ENCODE peak calls at places on chromosomes 6 and 20, in seven cellular contexts. One of them, this sample, is unnamed.

GRCh38 chr20:58784321-58785074 is 66.2 kb downstream of the GNAS-AS1 start:
- DNase-seq in pancreas: no peak
- DNase-seq in GM23338: no peak
- DNase-seq in astrocyte of the cerebellum: no peak
- DNase-seq in foreskin fibroblast: no peak
- DNase-seq in HFF-Myc: no peak
- DNase-seq in BJ: no peak
- DNase-seq in this sample: no peak

GRCh38 chr6:57158658-57159057 is 13.5 kb upstream of the BAG2 start:
- DNase-seq in pancreas: no peak
- DNase-seq in GM23338: no peak
- DNase-seq in astrocyte of the cerebellum: no peak
- DNase-seq in foreskin fibroblast: peak
- DNase-seq in HFF-Myc: no peak
- DNase-seq in BJ: no peak
- DNase-seq in this sample: peak

GRCh38 chr6:144619983-144620382 is 334.8 kb downstream of the UTRN start:
- DNase-seq in pancreas: no peak
- DNase-seq in GM23338: no peak
- DNase-seq in astrocyte of the cerebellum: no peak
- DNase-seq in foreskin fibroblast: no peak
- DNase-seq in HFF-Myc: no peak
- DNase-seq in BJ: peak
- DNase-seq in this sample: no peak

GRCh38 chr6:11188161-11188915 is 44.1 kb downstream of the NEDD9 start:
- DNase-seq in pancreas: no peak
- DNase-seq in GM23338: no peak
- DNase-seq in astrocyte of the cerebellum: no peak
- DNase-seq in foreskin fibroblast: no peak
- DNase-seq in HFF-Myc: no peak
- DNase-seq in BJ: no peak
- DNase-seq in this sample: peak

GRCh38 chr6:142322504-142323198 is 20.8 kb downstream of the ADGRG6 start:
- DNase-seq in pancreas: no peak
- DNase-seq in GM23338: no peak
- DNase-seq in astrocyte of the cerebellum: no peak
- DNase-seq in foreskin fibroblast: no peak
- DNase-seq in HFF-Myc: no peak
- DNase-seq in BJ: no peak
- DNase-seq in this sample: no peak

GRCh38 chr20:18986146-18986830 is 172.7 kb downstream of the SCP2D1 start:
- DNase-seq in pancreas: no peak
- DNase-seq in GM23338: no peak
- DNase-seq in astrocyte of the cerebellum: no peak
- DNase-seq in foreskin fibroblast: no peak
- DNase-seq in HFF-Myc: no peak
- DNase-seq in BJ: no peak
- DNase-seq in this sample: no peak

GRCh38 chr20:2022163-2022562 is 28.3 kb upstream of the PDYN start:
- DNase-seq in pancreas: no peak
- DNase-seq in GM23338: no peak
- DNase-seq in astrocyte of the cerebellum: no peak
- DNase-seq in foreskin fibroblast: no peak
- DNase-seq in HFF-Myc: no peak
- DNase-seq in BJ: no peak
- DNase-seq in this sample: no peak

GRCh38 chr6:48834706-48835105 is 628.3 kb downstream of the MMUT start:
- DNase-seq in pancreas: no peak
- DNase-seq in GM23338: no peak
- DNase-seq in astrocyte of the cerebellum: no peak
- DNase-seq in foreskin fibroblast: no peak
- DNase-seq in HFF-Myc: no peak
- DNase-seq in BJ: no peak
- DNase-seq in this sample: peak

GRCh38 chr20:63330084-63330760 is 30.9 kb downstream of the CHRNA4 start:
- DNase-seq in pancreas: peak
- DNase-seq in GM23338: no peak
- DNase-seq in astrocyte of the cerebellum: no peak
- DNase-seq in foreskin fibroblast: no peak
- DNase-seq in HFF-Myc: no peak
- DNase-seq in BJ: no peak
- DNase-seq in this sample: no peak

GRCh38 chr20:34871966-34872603 is 571 bp downstream of the GGT7 start:
- DNase-seq in pancreas: no peak
- DNase-seq in GM23338: peak
- DNase-seq in astrocyte of the cerebellum: no peak
- DNase-seq in foreskin fibroblast: no peak
- DNase-seq in HFF-Myc: no peak
- DNase-seq in BJ: no peak
- DNase-seq in this sample: no peak

GRCh38 chr6:149181304-149181703 is 136.2 kb upstream of the TAB2 start:
- DNase-seq in pancreas: no peak
- DNase-seq in GM23338: no peak
- DNase-seq in astrocyte of the cerebellum: no peak
- DNase-seq in foreskin fibroblast: no peak
- DNase-seq in HFF-Myc: no peak
- DNase-seq in BJ: no peak
- DNase-seq in this sample: no peak

GRCh38 chr6:28490191-28490890 is 25.3 kb downstream of the GPX6 start:
- DNase-seq in pancreas: no peak
- DNase-seq in GM23338: peak
- DNase-seq in astrocyte of the cerebellum: no peak
- DNase-seq in foreskin fibroblast: no peak
- DNase-seq in HFF-Myc: no peak
- DNase-seq in BJ: no peak
- DNase-seq in this sample: no peak

GRCh38 chr20:32467506-32468312 is 109.6 kb downstream of the ASXL1 start:
- DNase-seq in pancreas: peak
- DNase-seq in GM23338: no peak
- DNase-seq in astrocyte of the cerebellum: no peak
- DNase-seq in foreskin fibroblast: no peak
- DNase-seq in HFF-Myc: no peak
- DNase-seq in BJ: no peak
- DNase-seq in this sample: no peak

GRCh38 chr6:170394980-170395379 is 88.4 kb downstream of the FAM120B start:
- DNase-seq in pancreas: no peak
- DNase-seq in GM23338: no peak
- DNase-seq in astrocyte of the cerebellum: no peak
- DNase-seq in foreskin fibroblast: no peak
- DNase-seq in HFF-Myc: no peak
- DNase-seq in BJ: no peak
- DNase-seq in this sample: no peak

GRCh38 chr6:32047084-32047478 is 8.9 kb downstream of the CYP21A2 start:
- DNase-seq in pancreas: no peak
- DNase-seq in GM23338: no peak
- DNase-seq in astrocyte of the cerebellum: no peak
- DNase-seq in foreskin fibroblast: peak
- DNase-seq in HFF-Myc: no peak
- DNase-seq in BJ: no peak
- DNase-seq in this sample: peak

GRCh38 chr6:32045811-32046449 is 7.7 kb downstream of the CYP21A2 start:
- DNase-seq in pancreas: no peak
- DNase-seq in GM23338: no peak
- DNase-seq in astrocyte of the cerebellum: no peak
- DNase-seq in foreskin fibroblast: no peak
- DNase-seq in HFF-Myc: no peak
- DNase-seq in BJ: no peak
- DNase-seq in this sample: no peak

GRCh38 chr6:32047539-32047854 is 9.3 kb downstream of the CYP21A2 start:
- DNase-seq in pancreas: no peak
- DNase-seq in GM23338: no peak
- DNase-seq in astrocyte of the cerebellum: no peak
- DNase-seq in foreskin fibroblast: no peak
- DNase-seq in HFF-Myc: no peak
- DNase-seq in BJ: no peak
- DNase-seq in this sample: no peak

GRCh38 chr6:32046450-32047083 is 8.4 kb downstream of the CYP21A2 start:
- DNase-seq in pancreas: no peak
- DNase-seq in GM23338: peak
- DNase-seq in astrocyte of the cerebellum: no peak
- DNase-seq in foreskin fibroblast: no peak
- DNase-seq in HFF-Myc: no peak
- DNase-seq in BJ: no peak
- DNase-seq in this sample: peak

GRCh38 chr6:32047855-32048766 is 9.9 kb downstream of the CYP21A2 start:
- DNase-seq in pancreas: peak
- DNase-seq in GM23338: peak
- DNase-seq in astrocyte of the cerebellum: no peak
- DNase-seq in foreskin fibroblast: peak
- DNase-seq in HFF-Myc: no peak
- DNase-seq in BJ: no peak
- DNase-seq in this sample: peak
- H3K4me3 ChIP-seq in pancreas: no peak
- H3K4me3 ChIP-seq in GM23338: no peak
- H3K4me3 ChIP-seq in astrocyte of the cerebellum: no peak
- H3K4me3 ChIP-seq in foreskin fibroblast: no peak
- H3K4me3 ChIP-seq in HFF-Myc: no peak
- H3K4me3 ChIP-seq in BJ: no peak
- H3K4me3 ChIP-seq in this sample: no peak

GRCh38 chr6:6105472-6106036 is 98.8 kb upstream of the NRN1 start:
- DNase-seq in pancreas: no peak
- DNase-seq in GM23338: peak
- DNase-seq in astrocyte of the cerebellum: no peak
- DNase-seq in foreskin fibroblast: no peak
- DNase-seq in HFF-Myc: no peak
- DNase-seq in BJ: no peak
- DNase-seq in this sample: no peak
- TF ChIP-seq CTCF in pancreas: no peak
- TF ChIP-seq CTCF in GM23338: peak
- TF ChIP-seq CTCF in astrocyte of the cerebellum: no peak
- TF ChIP-seq CTCF in foreskin fibroblast: no peak
- TF ChIP-seq CTCF in HFF-Myc: no peak
- TF ChIP-seq CTCF in BJ: no peak
- TF ChIP-seq CTCF in this sample: peak

GRCh38 chr6:32976334-32977069 is 8.1 kb downstream of the BRD2 start:
- DNase-seq in pancreas: no peak
- DNase-seq in GM23338: no peak
- DNase-seq in astrocyte of the cerebellum: no peak
- DNase-seq in foreskin fibroblast: no peak
- DNase-seq in HFF-Myc: no peak
- DNase-seq in BJ: no peak
- DNase-seq in this sample: no peak
- H3K4me3 ChIP-seq in pancreas: peak
- H3K4me3 ChIP-seq in GM23338: no peak
- H3K4me3 ChIP-seq in astrocyte of the cerebellum: peak
- H3K4me3 ChIP-seq in foreskin fibroblast: peak
- H3K4me3 ChIP-seq in HFF-Myc: peak
- H3K4me3 ChIP-seq in BJ: no peak
- H3K4me3 ChIP-seq in this sample: no peak

DNA sequence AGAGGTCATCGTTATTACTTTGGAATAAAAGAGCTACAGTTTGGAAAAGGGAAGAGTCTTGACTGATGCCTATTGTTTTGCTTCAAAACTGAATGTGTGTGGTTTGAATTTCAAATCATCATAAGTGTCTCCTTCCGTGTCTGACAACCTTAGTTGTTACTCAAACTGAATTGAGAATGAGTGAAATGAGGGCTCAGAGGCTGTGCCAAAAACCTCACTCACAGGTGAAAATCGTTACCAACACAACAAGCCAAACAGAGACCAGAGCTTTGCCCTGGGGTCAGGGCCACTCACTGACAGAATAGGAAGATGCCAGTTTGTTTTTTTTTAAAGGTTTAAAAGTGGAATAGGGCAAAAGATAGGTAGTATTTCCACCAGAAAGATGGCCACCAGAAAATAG is 15.2 kb upstream of the SIRT5 start:
- DNase-seq in pancreas: no peak
- DNase-seq in GM23338: no peak
- DNase-seq in astrocyte of the cerebellum: no peak
- DNase-seq in foreskin fibroblast: no peak
- DNase-seq in HFF-Myc: no peak
- DNase-seq in BJ: no peak
- DNase-seq in this sample: no peak
- TF ChIP-seq CTCF in pancreas: no peak
- TF ChIP-seq CTCF in GM23338: no peak
- TF ChIP-seq CTCF in astrocyte of the cerebellum: no peak
- TF ChIP-seq CTCF in foreskin fibroblast: no peak
- TF ChIP-seq CTCF in HFF-Myc: no peak
- TF ChIP-seq CTCF in BJ: no peak
- TF ChIP-seq CTCF in this sample: no peak